ENCODE peak calls at places on chromosomes 3 and 15, in six cellular contexts. W, Y, H, K, B and G are unnamed samples.
A peak's percentile ranks its signal among the peaks of the same experiment; 100 is the strongest.

GRCh38 chr3:153163349-153164008 is 1.5 kb downstream of the RAP2B start:
- DNase-seq in W (no peak), Y (no peak), H (no peak), K (peak; percentile 67), B (no peak), G (no peak)

GRCh38 chr3:66039590-66039887 is 821 bp upstream of the MAGI1 start:
- DNase-seq in W (peak; percentile 82), Y (peak; percentile 58), H (no peak), K (peak; percentile 72), B (no peak), G (no peak)

GRCh38 chr3:149536429-149536828 is 61.9 kb downstream of the TM4SF4 start:
- DNase-seq in W (peak; percentile 83), Y (no peak), H (no peak), K (peak; percentile 71), B (no peak), G (no peak)

GRCh38 chr15:38002883-38003477 is 68.5 kb downstream of the TMCO5A start:
- DNase-seq in W (peak; percentile 90), Y (peak; percentile 84), H (no peak), K (no peak), B (no peak), G (no peak)

GRCh38 chr3:100953103-100953502 is 40.1 kb downstream of the ABI3BP start:
- DNase-seq in W (no peak), Y (no peak), H (no peak), K (no peak), B (no peak), G (no peak)

GRCh38 chr15:39553947-39554731 is 26.7 kb upstream of the THBS1 start:
- DNase-seq in W (no peak), Y (no peak), H (no peak), K (no peak), B (no peak), G (no peak)

GRCh38 chr3:155417119-155417517 is 123.6 kb upstream of the STRIT1 start:
- DNase-seq in W (no peak), Y (no peak), H (no peak), K (no peak), B (no peak), G (no peak)

GRCh38 chr3:143562789-143563188 is 285.5 kb downstream of the SLC9A9 start:
- DNase-seq in W (no peak), Y (no peak), H (no peak), K (no peak), B (no peak), G (no peak)

GRCh38 chr15:69730281-69731235 is 277.9 kb downstream of the RPLP1 start:
- DNase-seq in W (no peak), Y (no peak), H (no peak), K (no peak), B (no peak), G (no peak)

GRCh38 chr3:181635141-181635540 is 76.6 kb upstream of the SOX2 start:
- DNase-seq in W (no peak), Y (no peak), H (no peak), K (no peak), B (no peak), G (no peak)

GRCh38 chr3:141268281-141268680 is 36.7 kb downstream of the PXYLP1 start:
- DNase-seq in W (no peak), Y (no peak), H (no peak), K (no peak), B (no peak), G (peak; percentile 16)

GRCh38 chr3:53860196-53860595 is 13.8 kb downstream of the IL17RB start:
- DNase-seq in W (no peak), Y (no peak), H (no peak), K (no peak), B (no peak), G (no peak)

GRCh38 chr3:113054552-113054951 is 63.8 kb downstream of the GTPBP8 start:
- DNase-seq in W (no peak), Y (no peak), H (no peak), K (no peak), B (no peak), G (no peak)

GRCh38 chr3:93984618-93985017 is 4.7 kb downstream of the ARL13B start:
- DNase-seq in W (no peak), Y (no peak), H (no peak), K (no peak), B (no peak), G (no peak)

GRCh38 chr3:137165117-137165806 is 207.5 kb downstream of the IL20RB start:
- DNase-seq in W (peak; percentile 69), Y (no peak), H (no peak), K (no peak), B (no peak), G (no peak)

GRCh38 chr15:78402056-78402610 is 35.9 kb upstream of the IREB2 start:
- DNase-seq in W (no peak), Y (no peak), H (no peak), K (no peak), B (no peak), G (no peak)

GRCh38 chr15:78404125-78404524 is 33.9 kb upstream of the IREB2 start:
- DNase-seq in W (no peak), Y (no peak), H (no peak), K (no peak), B (no peak), G (no peak)

GRCh38 chr15:78406016-78406590 is 31.9 kb upstream of the IREB2 start:
- DNase-seq in W (no peak), Y (no peak), H (no peak), K (no peak), B (no peak), G (no peak)

GRCh38 chr15:78407889-78408640 is 30.0 kb upstream of the IREB2 start:
- DNase-seq in W (no peak), Y (no peak), H (no peak), K (no peak), B (no peak), G (no peak)

GRCh38 chr15:78405336-78405924 is 32.6 kb upstream of the IREB2 start:
- DNase-seq in W (peak; percentile 40), Y (no peak), H (no peak), K (no peak), B (no peak), G (no peak)
- H3K27me3 ChIP-seq in W (no peaks in the 10 kb centered on the region), Y (no peaks in the 10 kb centered on the region), H (no peaks in the 10 kb centered on the region), K (peaks cover 3% of the 10 kb centered on the region), B (no peaks in the 10 kb centered on the region), G (no peaks in the 10 kb centered on the region)

GRCh38 chr15:36879568-36880225 is 220.7 kb downstream of the MEIS2 start:
- DNase-seq in W (no peak), Y (no peak), H (no peak), K (no peak), B (no peak), G (no peak)

GRCh38 chr15:36878745-36879262 is 221.5 kb downstream of the MEIS2 start:
- DNase-seq in W (no peak), Y (no peak), H (no peak), K (no peak), B (no peak), G (no peak)

GRCh38 chr15:36882487-36883108 is 217.8 kb downstream of the MEIS2 start:
- DNase-seq in W (no peak), Y (no peak), H (no peak), K (no peak), B (no peak), G (no peak)

GRCh38 chr15:36880913-36881290 is 219.4 kb downstream of the MEIS2 start:
- DNase-seq in W (no peak), Y (no peak), H (no peak), K (no peak), B (no peak), G (no peak)

DNA sequence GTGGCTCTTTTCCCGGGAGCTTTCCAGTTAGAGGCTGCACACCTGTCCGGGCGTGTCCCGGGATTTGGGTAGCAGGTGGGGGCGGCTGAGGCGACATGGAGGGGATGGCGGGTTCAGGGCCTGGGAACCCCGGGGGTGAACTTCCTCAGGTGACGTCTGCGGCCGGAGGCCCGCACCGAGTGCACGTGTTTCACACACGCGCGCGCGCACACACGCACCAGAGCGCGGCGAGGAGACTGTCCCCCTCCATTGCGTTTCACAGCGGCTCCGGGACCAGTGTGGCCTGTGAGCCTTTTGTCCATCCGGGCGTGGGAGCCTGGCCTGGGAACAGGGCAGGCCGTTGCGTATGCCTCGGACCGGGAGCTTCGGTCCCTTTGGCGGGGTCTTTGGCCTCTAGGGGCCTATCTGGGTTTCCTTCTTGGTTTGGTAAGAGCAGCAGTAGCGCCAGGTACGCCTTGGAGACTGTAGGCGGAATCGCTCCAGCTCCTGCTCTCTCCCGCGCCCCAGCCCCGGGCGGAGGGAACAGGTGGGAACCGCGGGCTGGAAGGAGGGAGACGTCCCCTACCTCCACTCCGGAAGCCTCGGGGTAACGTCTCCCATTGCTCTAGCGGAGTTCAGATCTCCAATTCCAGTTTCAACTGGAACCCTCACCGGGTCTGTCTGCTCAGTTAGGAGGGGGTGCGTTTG is 220.0 kb downstream of the MEIS2 start:
- DNase-seq in W (peak; percentile 76), Y (no peak), H (no peak), K (no peak), B (no peak), G (no peak)
- H3K27me3 ChIP-seq in W (peaks cover 56% of the 10 kb centered on the region), Y (peaks cover 18% of the 10 kb centered on the region), H (peaks cover 77% of the 10 kb centered on the region), K (peaks cover 73% of the 10 kb centered on the region), B (peaks cover 24% of the 10 kb centered on the region), G (peaks cover 43% of the 10 kb centered on the region)

DNA sequence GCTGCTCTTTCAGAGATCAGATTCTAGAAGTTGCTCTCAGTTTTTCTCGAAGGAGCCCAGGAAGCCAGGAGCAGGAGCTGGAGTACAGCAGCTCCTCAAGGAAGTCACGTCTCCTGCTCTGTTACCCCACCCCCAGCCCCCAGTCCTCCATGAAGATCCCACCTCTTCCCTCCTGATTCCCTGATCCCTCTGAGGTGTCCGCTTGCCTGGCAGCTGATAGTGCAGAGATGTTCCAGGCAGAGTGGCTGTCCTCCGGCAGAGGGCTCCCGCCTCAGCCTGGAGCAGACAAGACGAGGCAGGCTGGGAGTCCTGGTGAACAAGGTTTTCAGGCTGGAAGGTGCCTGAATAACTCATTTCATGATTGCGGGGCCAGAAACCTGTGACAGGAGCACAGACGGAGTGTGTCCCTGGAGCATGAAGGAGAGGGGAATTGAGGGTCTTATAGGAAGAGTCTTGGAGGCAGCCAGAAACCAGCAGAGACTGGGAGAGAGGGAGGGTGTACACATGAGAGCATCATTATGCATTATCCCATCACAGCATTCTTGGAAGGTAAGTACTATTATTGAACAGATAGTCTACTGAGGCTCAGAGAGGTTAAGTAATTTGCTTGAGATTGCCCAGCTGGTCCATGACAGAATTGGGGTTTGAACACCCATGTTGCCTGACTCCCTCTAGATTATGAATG is 1.2 kb downstream of the HRH1 start:
- DNase-seq in W (peak; percentile 90), Y (peak; percentile 80), H (no peak), K (peak; percentile 77), B (no peak), G (no peak)
- H3K27me3 ChIP-seq in W (peaks cover 11% of the 10 kb centered on the region), Y (no peaks in the 10 kb centered on the region), H (no peaks in the 10 kb centered on the region), K (peaks cover 10% of the 10 kb centered on the region), B (no peaks in the 10 kb centered on the region), G (no peaks in the 10 kb centered on the region)

GRCh38 chr15:73851679-73852078 is 21.7 kb upstream of the TBC1D21 start:
- DNase-seq in W (peak; percentile 87), Y (peak; percentile 49), H (peak; percentile 75), K (peak; percentile 28), B (peak; percentile 38), G (no peak)

GRCh38 chr15:73850228-73850627 is 23.1 kb upstream of the TBC1D21 start:
- DNase-seq in W (no peak), Y (no peak), H (no peak), K (no peak), B (no peak), G (no peak)

GRCh38 chr15:73852507-73852906 is 20.9 kb upstream of the TBC1D21 start:
- DNase-seq in W (no peak), Y (peak; percentile 6), H (peak; percentile 42), K (no peak), B (no peak), G (no peak)

GRCh38 chr15:73845507-73845906 is 27.9 kb upstream of the TBC1D21 start:
- DNase-seq in W (no peak), Y (no peak), H (peak; percentile 4), K (no peak), B (no peak), G (no peak)

GRCh38 chr15:73849641-73850040 is 23.7 kb upstream of the TBC1D21 start:
- DNase-seq in W (no peak), Y (no peak), H (peak; percentile 49), K (peak; percentile 24), B (no peak), G (no peak)
- H3K27me3 ChIP-seq in W (no peaks in the 10 kb centered on the region), Y (no peaks in the 10 kb centered on the region), H (no peaks in the 10 kb centered on the region), K (peaks cover 15% of the 10 kb centered on the region), B (no peaks in the 10 kb centered on the region), G (no peaks in the 10 kb centered on the region)